ENCODE peak calls at places on chromosomes 2 and 18, in ten cellular contexts. B, X, Q, E, L, M, V, I, N and O are unnamed samples.

GRCh38 chr18:49431563-49431962 is 28.9 kb downstream of the DYM start:
- DNase-seq in B (no peak), X (no peak), Q (no peak), E (no peak), L (no peak), M (no peak), V (no peak), I (no peak), N (no peak), O (no peak)

GRCh38 chr2:164495491-164496223 is 125.6 kb downstream of the GRB14 start:
- DNase-seq in B (no peak), X (no peak), Q (peak; percentile 63), E (no peak), L (no peak), M (no peak), V (peak; percentile 58), I (no peak), N (no peak), O (no peak)

GRCh38 chr2:32553829-32554432 is 73.9 kb upstream of the TTC27 start:
- DNase-seq in B (no peak), X (no peak), Q (peak; percentile 3), E (no peak), L (no peak), M (no peak), V (peak; percentile 75), I (no peak), N (no peak), O (no peak)

GRCh38 chr2:84886791-84887190 is 5.9 kb upstream of the TRABD2A start:
- DNase-seq in B (no peak), X (no peak), Q (no peak), E (no peak), L (no peak), M (no peak), V (no peak), I (no peak), N (no peak), O (no peak)

GRCh38 chr18:12278153-12278764 is 24.1 kb downstream of the CIDEA start:
- DNase-seq in B (no peak), X (no peak), Q (no peak), E (no peak), L (no peak), M (no peak), V (peak; percentile 18), I (no peak), N (peak; percentile 32), O (no peak)

GRCh38 chr2:156116113-156116512 is 216.4 kb downstream of the NR4A2 start:
- DNase-seq in B (no peak), X (no peak), Q (no peak), E (no peak), L (no peak), M (no peak), V (no peak), I (no peak), N (no peak), O (no peak)

GRCh38 chr2:150076281-150076680 is 411.2 kb downstream of the RND3 start:
- DNase-seq in B (no peak), X (no peak), Q (no peak), E (no peak), L (no peak), M (no peak), V (peak; percentile 38), I (no peak), N (no peak), O (no peak)

GRCh38 chr2:159635006-159635746 is 18.8 kb upstream of the BAZ2B start:
- DNase-seq in B (no peak), X (no peak), Q (no peak), E (no peak), L (no peak), M (no peak), V (no peak), I (no peak), N (no peak), O (no peak)

GRCh38 chr2:234558642-234559041 is 61.8 kb upstream of the ARL4C start:
- DNase-seq in B (no peak), X (no peak), Q (no peak), E (no peak), L (no peak), M (no peak), V (no peak), I (no peak), N (no peak), O (no peak)

DNA sequence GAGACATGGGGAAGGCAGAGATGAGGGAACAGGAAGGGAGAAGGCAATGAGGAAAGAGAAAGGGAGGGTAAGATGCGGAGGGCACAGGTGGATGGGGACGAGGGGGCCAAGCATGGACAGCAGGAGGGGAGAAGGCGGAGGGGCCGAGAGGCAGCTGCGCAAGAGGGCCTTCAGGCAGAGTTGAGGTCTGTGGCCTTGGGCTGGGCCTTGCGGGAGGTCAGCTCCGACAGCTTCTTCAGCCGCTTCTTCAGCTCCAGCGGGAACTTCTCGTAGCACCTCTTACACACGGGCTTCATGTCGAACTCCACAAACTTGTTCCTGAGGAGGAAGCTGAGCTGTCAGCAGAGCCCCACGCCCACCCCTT is 6.9 kb upstream of the GPR17 start:
- DNase-seq in B (no peak), X (no peak), Q (no peak), E (no peak), L (peak; percentile 43), M (no peak), V (no peak), I (no peak), N (no peak), O (no peak)
- H3K27ac ChIP-seq in B (peak overlapping the region; percentile 5), X (no peak overlapping the region), Q (no peak overlapping the region), E (no peak overlapping the region), L (no peak overlapping the region), M (no peak overlapping the region), V (no peak overlapping the region), I (no peak overlapping the region), N (peak overlapping the region; percentile 92), O (peak overlapping the region; percentile 94)

DNA sequence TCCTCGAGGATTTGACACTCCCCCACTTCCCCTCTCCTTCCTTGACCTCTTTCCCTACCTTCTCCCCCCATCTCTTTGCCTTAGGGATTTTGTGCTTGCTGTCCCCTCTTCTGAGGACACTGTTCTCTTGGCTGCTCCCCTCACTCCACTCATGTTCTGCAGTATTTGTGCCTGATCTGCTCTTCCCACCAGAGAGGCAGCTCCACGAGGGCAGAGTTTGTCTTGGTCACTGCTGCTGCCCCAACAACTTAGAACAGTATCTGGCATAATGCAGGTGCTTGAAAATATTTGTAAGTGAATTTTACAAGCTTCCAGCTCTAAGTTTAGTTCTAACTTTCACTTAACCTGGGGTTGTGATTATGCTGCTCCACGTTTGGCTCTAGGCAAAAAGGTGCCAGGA is 10.0 kb upstream of the WIPF1 start:
- DNase-seq in B (no peak), X (no peak), Q (no peak), E (no peak), L (no peak), M (no peak), V (no peak), I (no peak), N (no peak), O (no peak)
- H3K4me1 ChIP-seq in B (no peaks in the 10 kb centered on the region), X (no peaks in the 10 kb centered on the region), Q (peaks cover 6% of the 10 kb centered on the region), E (no peaks in the 10 kb centered on the region), L (peaks cover 6% of the 10 kb centered on the region), M (peaks cover 5% of the 10 kb centered on the region), V (no peaks in the 10 kb centered on the region), I (peaks cover 71% of the 10 kb centered on the region), N (peaks cover 25% of the 10 kb centered on the region), O (peaks cover 44% of the 10 kb centered on the region)

DNA sequence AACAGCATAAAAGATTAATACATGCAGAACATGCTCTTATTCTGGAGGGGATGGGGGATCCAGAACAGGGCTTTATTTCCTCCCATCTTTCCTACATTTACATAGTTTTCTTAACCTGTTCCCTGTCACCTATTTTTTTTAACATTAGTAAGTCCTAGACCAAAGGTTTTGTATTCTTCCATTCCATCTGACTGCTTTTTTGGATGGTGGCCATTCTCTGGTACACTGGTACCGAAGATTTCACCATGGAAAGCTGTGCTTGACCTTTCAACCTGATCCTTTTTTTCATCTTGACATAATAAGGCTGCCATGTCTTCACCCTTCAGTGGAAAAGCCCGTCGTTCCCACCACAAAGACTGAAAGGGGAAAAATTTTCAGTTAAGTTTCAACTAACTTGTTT is 20.4 kb downstream of the RPE start:
- DNase-seq in B (no peak), X (no peak), Q (no peak), E (no peak), L (no peak), M (no peak), V (no peak), I (no peak), N (no peak), O (no peak)
- H3K27ac ChIP-seq in B (no peak overlapping the region), X (no peak overlapping the region), Q (no peak overlapping the region), E (no peak overlapping the region), L (no peak overlapping the region), M (no peak overlapping the region), V (no peak overlapping the region), I (no peak overlapping the region), N (no peak overlapping the region), O (no peak overlapping the region)

GRCh38 chr2:197258580-197258979 is 52.0 kb downstream of the ANKRD44 start:
- DNase-seq in B (no peak), X (no peak), Q (no peak), E (no peak), L (no peak), M (no peak), V (no peak), I (no peak), N (no peak), O (no peak)
- H3K4me1 ChIP-seq in B (no peaks in the 10 kb centered on the region), X (no peaks in the 10 kb centered on the region), Q (peaks cover 8% of the 10 kb centered on the region), E (no peaks in the 10 kb centered on the region), L (peaks cover 1% of the 10 kb centered on the region), M (no peaks in the 10 kb centered on the region), V (no peaks in the 10 kb centered on the region), I (peaks cover 83% of the 10 kb centered on the region), N (peaks cover 21% of the 10 kb centered on the region), O (peaks cover 29% of the 10 kb centered on the region)

DNA sequence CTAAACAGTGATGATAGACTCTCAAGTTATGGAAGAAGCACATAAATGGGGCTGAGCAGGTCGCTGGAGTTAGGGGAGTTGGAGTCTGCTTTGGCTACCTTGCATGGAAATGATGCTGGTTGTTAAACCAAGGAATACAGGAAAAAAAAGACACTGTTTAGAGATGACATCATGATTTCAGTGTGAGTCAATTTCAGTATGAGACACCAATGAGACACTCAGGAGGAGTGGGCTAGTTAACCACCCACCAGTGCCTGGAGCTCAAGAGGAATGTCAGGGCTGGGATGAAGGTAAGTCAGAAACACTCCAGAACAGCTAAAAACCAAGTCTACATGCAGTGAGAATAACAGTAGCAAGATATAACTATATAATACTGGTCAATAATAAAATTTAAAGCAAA is 303.6 kb downstream of the SOX11 start:
- DNase-seq in B (no peak), X (no peak), Q (no peak), E (no peak), L (no peak), M (no peak), V (no peak), I (no peak), N (no peak), O (no peak)
- H3K27ac ChIP-seq in B (no peak overlapping the region), X (no peak overlapping the region), Q (no peak overlapping the region), E (no peak overlapping the region), L (no peak overlapping the region), M (no peak overlapping the region), V (no peak overlapping the region), I (no peak overlapping the region), N (no peak overlapping the region), O (no peak overlapping the region)

GRCh38 chr2:171160119-171160629 is 519 bp downstream of the TLK1 start:
- DNase-seq in B (peak; percentile 70), X (peak; percentile 68), Q (peak; percentile 66), E (peak; percentile 81), L (peak; percentile 89), M (peak; percentile 77), V (peak; percentile 66), I (peak; percentile 52), N (peak; percentile 71), O (peak; percentile 66)
- H3K4me1 ChIP-seq in B (peaks cover 28% of the 10 kb centered on the region), X (peaks cover 28% of the 10 kb centered on the region), Q (peaks cover 18% of the 10 kb centered on the region), E (no peaks in the 10 kb centered on the region), L (no peaks in the 10 kb centered on the region), M (no peaks in the 10 kb centered on the region), V (no peaks in the 10 kb centered on the region), I (peaks cover 55% of the 10 kb centered on the region), N (peaks cover 17% of the 10 kb centered on the region), O (peaks cover 43% of the 10 kb centered on the region)